ENCODE peak calls at places on chromosome 14, in seven cellular contexts. One of them, this sample, is unnamed.

GRCh38 chr14:62181591-62181990 is 419.4 kb downstream of the SNAPC1 start:
- DNase-seq in stomach: no peak
- DNase-seq in GM12878: no peak
- DNase-seq in GM23248: peak
- DNase-seq in suprapubic skin: no peak
- DNase-seq in adrenal gland: no peak
- DNase-seq in lower leg skin: no peak
- DNase-seq in this sample: peak

GRCh38 chr14:43166163-43166562 is 1340.9 kb downstream of the FSCB start:
- DNase-seq in stomach: no peak
- DNase-seq in GM12878: no peak
- DNase-seq in GM23248: no peak
- DNase-seq in suprapubic skin: no peak
- DNase-seq in adrenal gland: no peak
- DNase-seq in lower leg skin: no peak
- DNase-seq in this sample: no peak

GRCh38 chr14:47040490-47040889 is 388.9 kb upstream of the RPL10L start:
- DNase-seq in stomach: no peak
- DNase-seq in GM12878: no peak
- DNase-seq in GM23248: no peak
- DNase-seq in suprapubic skin: no peak
- DNase-seq in adrenal gland: no peak
- DNase-seq in lower leg skin: no peak
- DNase-seq in this sample: peak

GRCh38 chr14:72615511-72616121 is 278.3 kb downstream of the DPF3 start:
- DNase-seq in stomach: no peak
- DNase-seq in GM12878: no peak
- DNase-seq in GM23248: peak
- DNase-seq in suprapubic skin: peak
- DNase-seq in adrenal gland: peak
- DNase-seq in lower leg skin: peak
- DNase-seq in this sample: peak

GRCh38 chr14:94540031-94540794 is 21.0 kb upstream of the SERPINA4 start:
- DNase-seq in stomach: no peak
- DNase-seq in GM12878: no peak
- DNase-seq in GM23248: peak
- DNase-seq in suprapubic skin: no peak
- DNase-seq in adrenal gland: peak
- DNase-seq in lower leg skin: peak
- DNase-seq in this sample: no peak

GRCh38 chr14:47211263-47211662 is 464.1 kb downstream of the MDGA2 start:
- DNase-seq in stomach: no peak
- DNase-seq in GM12878: no peak
- DNase-seq in GM23248: no peak
- DNase-seq in suprapubic skin: no peak
- DNase-seq in adrenal gland: no peak
- DNase-seq in lower leg skin: no peak
- DNase-seq in this sample: no peak

GRCh38 chr14:91264151-91265150 is 19.9 kb upstream of the GPR68 start:
- DNase-seq in stomach: peak
- DNase-seq in GM12878: no peak
- DNase-seq in GM23248: peak
- DNase-seq in suprapubic skin: no peak
- DNase-seq in adrenal gland: peak
- DNase-seq in lower leg skin: no peak
- DNase-seq in this sample: no peak

GRCh38 chr14:36394593-36394992 is 74.2 kb upstream of the MBIP start:
- DNase-seq in stomach: no peak
- DNase-seq in GM12878: no peak
- DNase-seq in GM23248: no peak
- DNase-seq in suprapubic skin: no peak
- DNase-seq in adrenal gland: no peak
- DNase-seq in lower leg skin: no peak
- DNase-seq in this sample: no peak

GRCh38 chr14:30521899-30522736 is 36.8 kb upstream of the G2E3 start:
- DNase-seq in stomach: no peak
- DNase-seq in GM12878: peak
- DNase-seq in GM23248: peak
- DNase-seq in suprapubic skin: no peak
- DNase-seq in adrenal gland: no peak
- DNase-seq in lower leg skin: no peak
- DNase-seq in this sample: peak

GRCh38 chr14:63454863-63455622 is 88.1 kb downstream of the PPP2R5E start:
- DNase-seq in stomach: peak
- DNase-seq in GM12878: no peak
- DNase-seq in GM23248: peak
- DNase-seq in suprapubic skin: no peak
- DNase-seq in adrenal gland: no peak
- DNase-seq in lower leg skin: no peak
- DNase-seq in this sample: peak

GRCh38 chr14:41761204-41761603 is 154.5 kb downstream of the LRFN5 start:
- DNase-seq in stomach: no peak
- DNase-seq in GM12878: no peak
- DNase-seq in GM23248: no peak
- DNase-seq in suprapubic skin: no peak
- DNase-seq in adrenal gland: no peak
- DNase-seq in lower leg skin: no peak
- DNase-seq in this sample: no peak

GRCh38 chr14:105498430-105499255 is 7.6 kb downstream of the TEDC1 start:
- DNase-seq in stomach: no peak
- DNase-seq in GM12878: no peak
- DNase-seq in GM23248: no peak
- DNase-seq in suprapubic skin: no peak
- DNase-seq in adrenal gland: no peak
- DNase-seq in lower leg skin: no peak
- DNase-seq in this sample: no peak
- H3K4me3 ChIP-seq in stomach: no peak
- H3K4me3 ChIP-seq in GM12878: no peak
- H3K4me3 ChIP-seq in GM23248: no peak
- H3K4me3 ChIP-seq in suprapubic skin: no peak
- H3K4me3 ChIP-seq in adrenal gland: no peak
- H3K4me3 ChIP-seq in lower leg skin: no peak
- H3K4me3 ChIP-seq in this sample: no peak

GRCh38 chr14:101762530-101763101 is 1.1 kb downstream of the PPP2R5C start:
- DNase-seq in stomach: no peak
- DNase-seq in GM12878: no peak
- DNase-seq in GM23248: no peak
- DNase-seq in suprapubic skin: no peak
- DNase-seq in adrenal gland: no peak
- DNase-seq in lower leg skin: no peak
- DNase-seq in this sample: no peak
- H3K4me3 ChIP-seq in stomach: peak
- H3K4me3 ChIP-seq in GM12878: peak
- H3K4me3 ChIP-seq in GM23248: peak
- H3K4me3 ChIP-seq in suprapubic skin: peak
- H3K4me3 ChIP-seq in adrenal gland: no peak
- H3K4me3 ChIP-seq in lower leg skin: peak
- H3K4me3 ChIP-seq in this sample: peak

GRCh38 chr14:88189040-88189839 is 133.8 kb downstream of the KCNK10 start:
- DNase-seq in stomach: peak
- DNase-seq in GM12878: peak
- DNase-seq in GM23248: peak
- DNase-seq in suprapubic skin: no peak
- DNase-seq in adrenal gland: peak
- DNase-seq in lower leg skin: peak
- DNase-seq in this sample: peak
- H3K4me3 ChIP-seq in stomach: peak
- H3K4me3 ChIP-seq in GM12878: no peak
- H3K4me3 ChIP-seq in GM23248: peak
- H3K4me3 ChIP-seq in suprapubic skin: no peak
- H3K4me3 ChIP-seq in adrenal gland: no peak
- H3K4me3 ChIP-seq in lower leg skin: no peak
- H3K4me3 ChIP-seq in this sample: no peak

DNA sequence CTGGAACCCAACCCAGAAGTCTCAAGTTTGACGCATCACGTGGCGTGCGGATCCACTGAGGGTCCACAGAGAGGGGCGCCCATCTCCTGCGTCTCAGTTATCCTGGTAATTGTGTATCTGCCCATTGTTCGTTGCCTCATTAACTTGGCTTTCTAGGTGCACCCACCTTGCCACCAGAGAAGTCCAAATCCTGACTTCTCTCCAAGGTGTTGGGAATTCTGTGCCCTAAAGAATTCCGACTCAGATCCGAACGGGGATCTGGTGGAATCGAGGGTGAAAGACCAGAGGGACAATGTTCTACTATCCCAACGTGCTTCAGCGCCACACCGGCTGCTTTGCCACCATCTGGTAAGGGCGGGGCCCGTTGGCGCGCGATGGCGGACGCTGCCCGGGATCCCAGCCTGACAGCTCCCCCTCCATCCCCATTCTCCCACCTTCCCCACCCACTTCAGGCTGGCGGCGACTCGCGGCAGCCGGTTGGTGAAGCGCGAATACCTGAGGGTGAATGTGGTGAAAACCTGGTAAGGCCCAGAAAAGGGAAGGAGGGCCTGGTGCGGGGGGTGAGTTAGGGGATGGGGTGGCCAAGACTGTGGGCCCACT is 481 bp downstream of the REC8 start:
- DNase-seq in stomach: no peak
- DNase-seq in GM12878: no peak
- DNase-seq in GM23248: no peak
- DNase-seq in suprapubic skin: no peak
- DNase-seq in adrenal gland: no peak
- DNase-seq in lower leg skin: no peak
- DNase-seq in this sample: no peak
- H3K4me3 ChIP-seq in stomach: peak
- H3K4me3 ChIP-seq in GM12878: peak
- H3K4me3 ChIP-seq in GM23248: no peak
- H3K4me3 ChIP-seq in suprapubic skin: peak
- H3K4me3 ChIP-seq in adrenal gland: no peak
- H3K4me3 ChIP-seq in lower leg skin: no peak
- H3K4me3 ChIP-seq in this sample: no peak

DNA sequence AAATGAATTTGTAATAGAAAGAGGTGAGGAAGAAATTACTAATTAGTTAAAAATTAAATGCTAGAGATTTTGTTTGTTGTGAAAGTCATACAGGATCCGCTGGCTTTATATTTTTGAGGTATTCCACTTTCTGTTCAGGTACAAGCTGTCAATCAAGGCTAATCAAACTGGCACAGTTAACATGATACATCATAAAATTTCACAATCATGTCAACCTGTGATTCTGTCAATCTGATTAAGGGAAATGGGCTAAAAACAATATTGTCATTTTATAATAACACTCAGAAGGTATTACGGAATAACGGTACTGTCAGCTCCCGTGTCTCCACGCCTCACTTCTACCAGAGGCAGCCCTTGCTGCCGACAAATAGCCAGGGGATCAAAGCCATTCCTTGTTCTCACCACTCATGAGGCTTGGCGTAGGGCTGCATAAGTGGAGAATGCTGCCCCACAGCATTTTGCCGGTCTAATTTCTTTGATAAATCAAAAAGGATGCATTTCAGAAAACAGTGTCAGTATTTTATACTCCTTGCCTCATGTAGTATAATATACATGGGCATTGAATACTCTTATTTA is 352.9 kb downstream of the NPAS3 start:
- DNase-seq in stomach: no peak
- DNase-seq in GM12878: no peak
- DNase-seq in GM23248: no peak
- DNase-seq in suprapubic skin: no peak
- DNase-seq in adrenal gland: no peak
- DNase-seq in lower leg skin: no peak
- DNase-seq in this sample: no peak
- H3K4me3 ChIP-seq in stomach: no peak
- H3K4me3 ChIP-seq in GM12878: no peak
- H3K4me3 ChIP-seq in GM23248: no peak
- H3K4me3 ChIP-seq in suprapubic skin: no peak
- H3K4me3 ChIP-seq in adrenal gland: no peak
- H3K4me3 ChIP-seq in lower leg skin: no peak
- H3K4me3 ChIP-seq in this sample: no peak

GRCh38 chr14:99574099-99574880 is 29.7 kb downstream of the CCDC85C start:
- DNase-seq in stomach: peak
- DNase-seq in GM12878: no peak
- DNase-seq in GM23248: peak
- DNase-seq in suprapubic skin: no peak
- DNase-seq in adrenal gland: peak
- DNase-seq in lower leg skin: no peak
- DNase-seq in this sample: peak
- H3K4me3 ChIP-seq in stomach: no peak
- H3K4me3 ChIP-seq in GM12878: no peak
- H3K4me3 ChIP-seq in GM23248: peak
- H3K4me3 ChIP-seq in suprapubic skin: no peak
- H3K4me3 ChIP-seq in adrenal gland: no peak
- H3K4me3 ChIP-seq in lower leg skin: no peak
- H3K4me3 ChIP-seq in this sample: no peak

DNA sequence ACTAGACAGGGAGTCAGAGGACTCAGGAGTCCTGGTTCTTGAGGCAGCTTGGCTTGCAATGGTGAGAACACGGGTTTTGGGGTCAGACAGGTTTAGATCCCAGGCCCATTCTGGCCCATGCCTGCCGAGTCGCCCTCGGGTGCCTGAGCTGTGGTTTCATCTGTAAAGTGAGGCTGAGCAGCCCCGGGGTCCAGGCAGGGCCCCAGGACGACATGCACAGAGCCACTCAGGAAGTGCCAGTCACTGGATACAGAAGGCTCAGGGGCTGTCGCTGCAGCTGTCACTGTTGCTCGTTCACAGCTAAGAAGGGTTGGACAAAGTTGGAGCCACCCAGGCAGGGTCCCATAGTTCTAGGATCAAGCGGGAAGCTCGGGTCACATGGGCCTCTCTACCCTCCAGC is 403.2 kb downstream of the BCL11B start:
- DNase-seq in stomach: no peak
- DNase-seq in GM12878: no peak
- DNase-seq in GM23248: no peak
- DNase-seq in suprapubic skin: peak
- DNase-seq in adrenal gland: no peak
- DNase-seq in lower leg skin: no peak
- DNase-seq in this sample: no peak
- H3K4me3 ChIP-seq in stomach: no peak
- H3K4me3 ChIP-seq in GM12878: no peak
- H3K4me3 ChIP-seq in GM23248: no peak
- H3K4me3 ChIP-seq in suprapubic skin: no peak
- H3K4me3 ChIP-seq in adrenal gland: no peak
- H3K4me3 ChIP-seq in lower leg skin: no peak
- H3K4me3 ChIP-seq in this sample: no peak

GRCh38 chr14:49896956-49897355 is 4.1 kb downstream of the ARF6 start:
- DNase-seq in stomach: no peak
- DNase-seq in GM12878: no peak
- DNase-seq in GM23248: no peak
- DNase-seq in suprapubic skin: no peak
- DNase-seq in adrenal gland: no peak
- DNase-seq in lower leg skin: no peak
- DNase-seq in this sample: no peak
- H3K4me3 ChIP-seq in stomach: no peak
- H3K4me3 ChIP-seq in GM12878: peak
- H3K4me3 ChIP-seq in GM23248: peak
- H3K4me3 ChIP-seq in suprapubic skin: peak
- H3K4me3 ChIP-seq in adrenal gland: no peak
- H3K4me3 ChIP-seq in lower leg skin: no peak
- H3K4me3 ChIP-seq in this sample: peak

DNA sequence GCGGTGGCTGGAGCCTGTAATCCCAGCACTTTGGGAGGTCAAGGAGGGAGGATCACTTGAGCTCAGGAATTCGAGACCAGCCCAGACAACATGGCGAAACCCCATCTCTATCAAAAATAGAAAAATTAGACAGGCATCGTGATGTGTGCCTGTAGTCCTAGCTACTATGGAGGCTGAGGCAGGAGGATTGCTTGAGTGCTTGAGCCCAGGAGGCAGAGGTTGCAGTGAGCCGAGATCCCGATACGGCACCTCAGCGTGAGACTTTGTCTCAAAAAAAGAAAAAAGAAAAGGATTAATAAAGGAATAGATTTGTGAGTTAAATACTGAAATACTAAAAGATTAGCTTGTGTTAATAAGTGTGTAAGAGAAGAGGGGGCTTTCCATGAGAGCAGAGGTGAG is 29.4 kb downstream of the RPGRIP1 start:
- DNase-seq in stomach: no peak
- DNase-seq in GM12878: no peak
- DNase-seq in GM23248: no peak
- DNase-seq in suprapubic skin: no peak
- DNase-seq in adrenal gland: no peak
- DNase-seq in lower leg skin: no peak
- DNase-seq in this sample: no peak
- H3K4me3 ChIP-seq in stomach: peak
- H3K4me3 ChIP-seq in GM12878: peak
- H3K4me3 ChIP-seq in GM23248: peak
- H3K4me3 ChIP-seq in suprapubic skin: peak
- H3K4me3 ChIP-seq in adrenal gland: no peak
- H3K4me3 ChIP-seq in lower leg skin: no peak
- H3K4me3 ChIP-seq in this sample: peak